ENCODE peak calls at places on chromosome 12, in six cellular contexts. Y, W, P, F, T and U are unnamed samples.

GRCh38 chr12:110050927-110051326 is 2.6 kb upstream of the C12orf76 start:
- DNase-seq in P (no peak), W (no peak), Y (no peak), T (no peak), F (no peak), U (no peak)

GRCh38 chr12:62722971-62723680 is 211.8 kb downstream of the PPM1H start:
- DNase-seq in P (no peak), F (no peak), T (no peak), W (no peak), Y (no peak), U (no peak)

GRCh38 chr12:53048033-53048779 is 1.7 kb upstream of the TNS2 start:
- DNase-seq in Y (no peak), T (no peak), P (no peak), W (no peak), F (peak), U (peak)

GRCh38 chr12:11707535-11707934 is 58.1 kb downstream of the ETV6 start:
- DNase-seq in W (no peak), Y (no peak), F (peak), T (no peak), P (no peak), U (peak)

GRCh38 chr12:122803937-122804336 is 29.6 kb downstream of the CCDC62 start:
- DNase-seq in T (no peak), W (no peak), P (no peak), Y (no peak), F (no peak), U (no peak)

GRCh38 chr12:8692573-8692972 is 5.2 kb upstream of the RIMKLB start:
- DNase-seq in W (no peak), Y (peak), F (no peak), T (peak), P (peak), U (peak)

GRCh38 chr12:124410354-124411175 is 115.7 kb downstream of the RFLNA start:
- DNase-seq in Y (no peak), F (no peak), T (no peak), P (no peak), W (no peak), U (no peak)

GRCh38 chr12:120762093-120762492 is 36.5 kb downstream of the ACADS start:
- DNase-seq in F (no peak), T (peak), W (no peak), P (peak), Y (no peak), U (no peak)

GRCh38 chr12:59699408-59700144 is 103.7 kb downstream of the SLC16A7 start:
- DNase-seq in Y (no peak), T (peak), W (no peak), P (peak), F (no peak), U (no peak)

GRCh38 chr12:32400114-32400672 is 835 bp downstream of the FGD4 start:
- DNase-seq in F (no peak), T (peak), W (no peak), P (no peak), Y (peak), U (no peak)

GRCh38 chr12:53071591-53072551 is 7.3 kb downstream of the SPRYD3 start:
- DNase-seq in T (peak), P (no peak), W (no peak), F (no peak), Y (no peak), U (peak)

GRCh38 chr12:81147286-81147919 is 69.5 kb downstream of the ACSS3 start:
- DNase-seq in P (no peak), T (no peak), Y (no peak), F (no peak), W (no peak), U (no peak)

GRCh38 chr12:80567391-80567790 is 123.4 kb downstream of the PTPRQ start:
- DNase-seq in W (no peak), Y (no peak), T (peak), F (no peak), P (peak), U (no peak)

GRCh38 chr12:89067436-89067835 is 284.9 kb downstream of the DUSP6 start:
- DNase-seq in Y (no peak), P (peak), F (no peak), T (peak), W (peak), U (no peak)

GRCh38 chr12:75578546-75578945 is 67.1 kb upstream of the KRR1 start:
- DNase-seq in F (no peak), T (no peak), W (no peak), P (no peak), Y (no peak), U (no peak)

GRCh38 chr12:66329941-66330340 is 27.6 kb downstream of the HELB start:
- DNase-seq in W (peak), P (peak), F (no peak), Y (no peak), T (peak), U (no peak)

GRCh38 chr12:103469716-103470115 is 26.1 kb downstream of the C12orf42 start:
- DNase-seq in P (no peak), Y (no peak), T (no peak), W (no peak), F (no peak), U (no peak)

GRCh38 chr12:12333407-12333831 is 16.6 kb downstream of the MANSC1 start:
- DNase-seq in T (peak), W (no peak), Y (no peak), F (no peak), P (peak), U (no peak)

GRCh38 chr12:6452908-6453630 is 1.2 kb downstream of the TAPBPL start:
- DNase-seq in P (no peak), F (peak), Y (no peak), W (no peak), T (no peak), U (peak)

GRCh38 chr12:62562892-62563291 is 96.3 kb downstream of the MON2 start:
- DNase-seq in T (peak), P (peak), W (no peak), Y (no peak), F (no peak), U (no peak)

GRCh38 chr12:92290016-92290685 is 144.5 kb upstream of the BTG1 start:
- DNase-seq in Y (no peak), T (peak), P (peak), W (no peak), F (no peak), U (no peak)

GRCh38 chr12:121702944-121703343 is 9.6 kb upstream of the TMEM120B start:
- DNase-seq in P (no peak), Y (no peak), W (no peak), F (no peak), T (no peak), U (no peak)

GRCh38 chr12:89817501-89818226 is 109.0 kb upstream of the ATP2B1 start:
- DNase-seq in W (no peak), P (no peak), F (no peak), Y (no peak), T (peak), U (no peak)

GRCh38 chr12:104677441-104678089 is 220.8 kb downstream of the CHST11 start:
- DNase-seq in F (no peak), P (no peak), Y (no peak), T (no peak), W (peak), U (no peak)

GRCh38 chr12:123264642-123265041 is 7.0 kb downstream of the CDK2AP1 start:
- DNase-seq in F (no peak), Y (peak), P (no peak), W (no peak), T (no peak), U (no peak)

GRCh38 chr12:52956987-52957386 is 8.1 kb downstream of the KRT18 start:
- DNase-seq in P (peak), Y (no peak), W (no peak), F (no peak), T (no peak), U (no peak)

GRCh38 chr12:1812650-1813302 is 7.6 kb upstream of the LRTM2 start:
- DNase-seq in P (no peak), F (no peak), T (peak), W (no peak), Y (no peak), U (peak)

GRCh38 chr12:32455607-32456063 is 56.3 kb downstream of the FGD4 start:
- DNase-seq in T (peak), P (peak), W (peak), F (no peak), Y (peak), U (peak)

GRCh38 chr12:66398931-66399625 is 96.8 kb downstream of the HELB start:
- DNase-seq in P (peak), Y (no peak), T (peak), W (no peak), F (no peak), U (no peak)

GRCh38 chr12:34294137-34294536 is 271.8 kb downstream of the ALG10 start:
- DNase-seq in Y (no peak), F (peak), W (no peak), P (no peak), T (no peak), U (no peak)

GRCh38 chr12:128382946-128383739 is 116.2 kb downstream of the TMEM132C start:
- DNase-seq in T (no peak), F (no peak), W (no peak), Y (no peak), P (no peak), U (no peak)

GRCh38 chr12:122093098-122093883 is 14.7 kb downstream of the MLXIP start:
- DNase-seq in T (no peak), Y (no peak), W (no peak), F (no peak), P (no peak), U (no peak)

GRCh38 chr12:121804417-121805111 is 755 bp downstream of the SETD1B start:
- DNase-seq in Y (peak), T (no peak), F (peak), P (peak), W (no peak), U (no peak)

GRCh38 chr12:118714051-118714460 is 267.3 kb upstream of the SRRM4 start:
- DNase-seq in P (no peak), Y (peak), T (no peak), W (no peak), F (no peak), U (peak)

GRCh38 chr12:93060666-93061413 is 131.7 kb upstream of the EEA1 start:
- DNase-seq in Y (peak), W (no peak), T (peak), F (no peak), P (peak), U (no peak)

GRCh38 chr12:11765817-11766794 is 116.6 kb downstream of the ETV6 start:
- DNase-seq in Y (peak), W (no peak), F (no peak), P (peak), T (peak), U (no peak)

GRCh38 chr12:92528097-92528496 is 174.7 kb upstream of the PLEKHG7 start:
- DNase-seq in W (no peak), Y (no peak), F (no peak), P (no peak), T (no peak), U (no peak)

GRCh38 chr12:76790564-76791552 is 26.9 kb downstream of the ZDHHC17 start:
- DNase-seq in W (no peak), T (peak), F (no peak), P (peak), Y (peak), U (no peak)

GRCh38 chr12:100141666-100141997 is 1.0 kb downstream of the BLTP3B start:
- DNase-seq in T (peak), P (peak), Y (peak), F (no peak), W (no peak), U (no peak)

GRCh38 chr12:131092911-131093901 is 139.5 kb downstream of the ADGRD1 start:
- DNase-seq in Y (peak), T (no peak), W (no peak), F (peak), P (no peak), U (peak)
- TF ChIP-seq CTCF in Y (no peak), T (no peak), W (no peak), F (no peak), P (no peak), U (no peak)

GRCh38 chr12:26124491-26125450 is at the start of gene BHLHE41:
- DNase-seq in T (peak), P (peak), F (peak), Y (peak), W (no peak), U (peak)
- TF ChIP-seq CTCF in T (no peak), P (no peak), F (no peak), Y (no peak), W (no peak), U (no peak)

DNA sequence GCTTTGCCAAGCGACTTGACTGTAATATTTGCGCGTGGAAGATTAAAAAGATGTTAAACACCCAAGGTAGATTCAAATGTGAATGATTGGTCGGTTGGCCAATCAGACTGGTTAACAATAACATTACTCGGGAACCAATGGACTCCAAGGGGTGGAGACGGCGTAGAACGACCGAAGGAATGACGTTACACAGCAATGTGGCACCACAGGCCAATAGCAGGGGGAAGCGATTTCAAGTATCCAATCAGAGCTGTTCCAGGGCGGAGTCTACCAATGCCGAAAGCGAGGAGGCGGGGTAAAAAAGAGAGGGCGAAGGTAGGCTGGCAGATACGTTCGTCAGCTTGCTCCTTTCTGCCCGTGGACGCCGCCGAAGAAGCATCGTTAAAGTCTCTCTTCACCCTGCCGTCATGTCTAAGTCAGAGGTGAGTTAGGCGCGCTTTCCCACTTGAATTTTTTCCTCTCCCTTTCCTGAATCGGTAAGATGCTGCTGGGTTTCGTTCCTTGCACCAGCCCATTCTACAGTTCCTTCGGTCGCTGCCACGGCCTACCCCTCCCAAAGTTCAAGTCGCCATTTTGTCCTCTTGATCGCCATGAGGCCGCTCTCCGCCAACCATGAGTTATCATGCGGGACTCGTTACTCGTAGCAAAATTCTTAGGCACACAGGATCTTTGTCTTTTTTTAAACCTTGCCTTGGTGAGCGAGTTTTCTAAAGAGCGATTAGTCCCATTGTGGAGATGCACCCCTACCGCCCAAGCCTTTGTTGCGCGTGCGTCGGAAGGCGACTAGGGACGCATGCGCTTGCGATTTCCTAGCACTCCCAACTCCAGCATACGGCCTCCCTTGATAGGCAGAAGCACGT is at the start of gene HNRNPA1:
- DNase-seq in W (peak), T (peak), P (peak), F (peak), Y (peak), U (peak)
- TF ChIP-seq CTCF in W (no peak), T (no peak), P (no peak), F (no peak), Y (no peak), U (no peak)

GRCh38 chr12:18246057-18246456 is 15.3 kb upstream of the PIK3C2G start:
- DNase-seq in W (no peak), T (no peak), F (no peak), P (no peak), Y (no peak), U (no peak)
- TF ChIP-seq CTCF in W (peak), T (peak), F (no peak), P (peak), Y (no peak), U (no peak)

GRCh38 chr12:14514154-14514842 is 53.4 kb downstream of the PLBD1 start:
- DNase-seq in P (peak), F (no peak), Y (peak), W (peak), T (peak), U (peak)
- TF ChIP-seq CTCF in P (peak), F (peak), Y (no peak), W (peak), T (peak), U (peak)

GRCh38 chr12:3342051-3342450 is 149.0 kb upstream of the PRMT8 start:
- DNase-seq in F (no peak), P (peak), W (no peak), T (peak), Y (peak), U (peak)
- TF ChIP-seq CTCF in F (peak), P (peak), W (peak), T (peak), Y (peak), U (peak)

GRCh38 chr12:74483057-74483456 is 54.6 kb upstream of the ATXN7L3B start:
- DNase-seq in P (no peak), W (no peak), T (no peak), Y (no peak), F (no peak), U (no peak)

GRCh38 chr12:74481078-74481477 is 56.6 kb upstream of the ATXN7L3B start:
- DNase-seq in T (no peak), F (no peak), Y (no peak), W (no peak), P (no peak), U (no peak)

GRCh38 chr12:74476234-74476633 is 61.4 kb upstream of the ATXN7L3B start:
- DNase-seq in W (no peak), P (no peak), T (no peak), F (no peak), Y (no peak), U (no peak)

GRCh38 chr12:74482115-74482514 is 55.5 kb upstream of the ATXN7L3B start:
- DNase-seq in F (no peak), Y (no peak), T (no peak), P (no peak), W (no peak), U (no peak)
- TF ChIP-seq CTCF in F (no peak), Y (no peak), T (no peak), P (no peak), W (no peak), U (no peak)

GRCh38 chr12:15858348-15858747 is 23.8 kb upstream of the STRAP start:
- DNase-seq in Y (no peak), P (no peak), T (no peak), W (no peak), F (no peak), U (no peak)
- TF ChIP-seq CTCF in Y (no peak), P (peak), T (peak), W (no peak), F (no peak), U (no peak)

GRCh38 chr12:95571369-95571768 is 20.1 kb upstream of the USP44 start:
- DNase-seq in T (no peak), F (no peak), P (no peak), Y (no peak), W (no peak), U (no peak)

GRCh38 chr12:95577820-95578219 is 26.5 kb upstream of the USP44 start:
- DNase-seq in W (no peak), Y (no peak), P (no peak), T (no peak), F (no peak), U (no peak)

GRCh38 chr12:95574030-95574429 is 22.8 kb upstream of the USP44 start:
- DNase-seq in P (no peak), W (no peak), Y (peak), T (no peak), F (no peak), U (no peak)

GRCh38 chr12:95574799-95575452 is 23.6 kb upstream of the USP44 start:
- DNase-seq in P (peak), T (peak), F (no peak), W (no peak), Y (no peak), U (no peak)
- TF ChIP-seq CTCF in P (peak), T (peak), F (peak), W (peak), Y (peak), U (peak)

GRCh38 chr12:82648510-82648909 is 38.2 kb upstream of the TMTC2 start:
- DNase-seq in W (no peak), P (no peak), T (no peak), F (no peak), Y (no peak), U (no peak)

GRCh38 chr12:82650627-82651337 is 35.9 kb upstream of the TMTC2 start:
- DNase-seq in Y (peak), T (peak), W (peak), P (peak), F (no peak), U (peak)

GRCh38 chr12:82645414-82645813 is 41.3 kb upstream of the TMTC2 start:
- DNase-seq in W (peak), P (no peak), F (no peak), Y (no peak), T (no peak), U (no peak)

GRCh38 chr12:82651489-82651888 is 35.2 kb upstream of the TMTC2 start:
- DNase-seq in T (no peak), W (peak), Y (no peak), P (no peak), F (no peak), U (no peak)

GRCh38 chr12:82647853-82648252 is 38.9 kb upstream of the TMTC2 start:
- DNase-seq in P (no peak), W (no peak), Y (no peak), F (no peak), T (no peak), U (no peak)
- TF ChIP-seq CTCF in P (no peak), W (no peak), Y (no peak), F (no peak), T (no peak), U (no peak)